ENCODE peak calls at places on chromosomes 13 and 19, in eight cellular contexts. B is lower leg skin, C is IMR-90, H is K562, Z is A549, T is breast epithelium, W is Peyer's patch, E is upper lobe of left lung. D is an unnamed sample.

GRCh38 chr13:85363504-85363903 is 435.7 kb downstream of the SLITRK6 start:
- DNase-seq in B (no peak), C (no peak), H (no peak), Z (no peak), T (no peak), W (no peak), E (no peak), D (no peak)

GRCh38 chr13:32153056-32153455 is 121.5 kb downstream of the FRY start:
- DNase-seq in B (no peak), C (peak; percentile 88), H (no peak), Z (peak; percentile 20), T (no peak), W (no peak), E (no peak), D (no peak)

GRCh38 chr19:27974082-27974513 is 1238.9 kb downstream of the UQCRFS1 start:
- DNase-seq in B (no peak), C (no peak), H (peak; percentile 11), Z (peak; percentile 44), T (no peak), W (no peak), E (no peak), D (no peak)

GRCh38 chr13:32624441-32624840 is 38.2 kb downstream of the PDS5B start:
- DNase-seq in B (no peak), C (peak; percentile 12), H (no peak), Z (no peak), T (no peak), W (no peak), E (no peak), D (no peak)

GRCh38 chr13:61024046-61024445 is 391.6 kb downstream of the PCDH20 start:
- DNase-seq in B (no peak), C (no peak), H (no peak), Z (no peak), T (no peak), W (no peak), E (no peak), D (no peak)

GRCh38 chr13:54241719-54242118 is 1213.1 kb downstream of the OLFM4 start:
- DNase-seq in B (no peak), C (no peak), H (no peak), Z (no peak), T (no peak), W (no peak), E (no peak), D (no peak)

GRCh38 chr19:55086730-55087541 is 11.3 kb downstream of the EPS8L1 start:
- DNase-seq in B (peak; percentile 89), C (peak; percentile 91), H (no peak), Z (no peak), T (peak; percentile 85), W (peak; percentile 71), E (peak; percentile 91), D (peak; percentile 99)

GRCh38 chr13:52827839-52828238 is 20.6 kb downstream of the PCDH8 start:
- DNase-seq in B (no peak), C (no peak), H (no peak), Z (no peak), T (no peak), W (no peak), E (peak; percentile 33), D (no peak)

GRCh38 chr13:36418022-36418805 is 14.1 kb upstream of the CCNA1 start:
- DNase-seq in B (no peak), C (peak; percentile 58), H (no peak), Z (no peak), T (no peak), W (no peak), E (no peak), D (no peak)

GRCh38 chr13:30832845-30833332 is 73.2 kb upstream of the MEDAG start:
- DNase-seq in B (peak; percentile 41), C (no peak), H (peak; percentile 19), Z (peak; percentile 42), T (peak; percentile 94), W (no peak), E (peak; percentile 79), D (peak; percentile 71)

GRCh38 chr19:48244289-48244688 is 11.4 kb downstream of the CARD8 start:
- DNase-seq in B (no peak), C (no peak), H (no peak), Z (no peak), T (no peak), W (peak; percentile 46), E (no peak), D (no peak)

GRCh38 chr19:14369399-14370168 is 11.7 kb upstream of the ADGRE5 start:
- DNase-seq in B (no peak), C (peak; percentile 64), H (peak; percentile 30), Z (no peak), T (no peak), W (peak; percentile 64), E (no peak), D (no peak)

DNA sequence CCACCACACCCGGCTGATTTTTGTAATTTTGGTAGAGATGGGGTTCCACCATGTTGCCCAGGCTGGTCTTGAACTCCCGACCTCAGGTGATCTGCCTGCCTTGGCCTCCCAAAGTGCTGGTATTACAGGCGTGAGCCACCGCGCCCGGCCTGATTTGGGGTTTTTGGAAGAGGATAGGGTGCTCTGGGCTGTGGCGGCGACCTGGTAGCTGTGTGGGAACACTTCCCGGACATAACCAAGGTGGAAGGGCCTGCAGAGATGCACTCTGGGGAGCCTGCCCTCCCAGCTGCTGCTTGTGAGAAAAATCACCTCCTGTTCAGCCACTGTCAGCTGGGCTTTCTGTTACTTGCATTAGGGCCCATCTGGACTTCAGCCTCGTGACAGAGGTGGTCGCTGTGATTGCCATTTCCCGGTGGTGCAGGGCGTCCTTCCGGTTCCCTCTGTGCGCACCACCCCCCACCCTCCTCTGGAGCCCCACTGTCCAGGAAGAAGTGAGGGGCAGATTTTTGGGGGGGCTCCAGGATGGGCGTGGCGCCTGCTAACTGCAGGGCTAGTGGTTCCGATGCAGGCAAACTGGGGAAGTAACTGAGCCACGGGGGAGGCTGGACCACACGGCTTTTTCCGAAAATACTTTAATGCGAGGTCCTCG is 7.5 kb downstream of the IL4I1 start:
- DNase-seq in B (no peak), C (no peak), H (no peak), Z (no peak), T (no peak), W (no peak), E (no peak), D (no peak)
- TF ChIP-seq POLR2A in B (no peak), C (no peak), H (no peak), Z (no peak), T (no peak), W (no peak), E (no peak), D (no peak)

GRCh38 chr19:6589711-6590457 is 1.1 kb downstream of the CD70 start:
- DNase-seq in B (no peak), C (no peak), H (no peak), Z (no peak), T (no peak), W (no peak), E (no peak), D (no peak)

GRCh38 chr19:6587998-6588507 is 2.9 kb downstream of the CD70 start:
- DNase-seq in B (no peak), C (no peak), H (no peak), Z (no peak), T (no peak), W (no peak), E (no peak), D (no peak)

GRCh38 chr19:6593651-6594416 is 2.9 kb upstream of the CD70 start:
- DNase-seq in B (no peak), C (no peak), H (no peak), Z (no peak), T (no peak), W (no peak), E (no peak), D (no peak)

GRCh38 chr19:6588508-6589345 is 2.2 kb downstream of the CD70 start:
- DNase-seq in B (no peak), C (no peak), H (no peak), Z (no peak), T (no peak), W (peak; percentile 44), E (no peak), D (no peak)

DNA sequence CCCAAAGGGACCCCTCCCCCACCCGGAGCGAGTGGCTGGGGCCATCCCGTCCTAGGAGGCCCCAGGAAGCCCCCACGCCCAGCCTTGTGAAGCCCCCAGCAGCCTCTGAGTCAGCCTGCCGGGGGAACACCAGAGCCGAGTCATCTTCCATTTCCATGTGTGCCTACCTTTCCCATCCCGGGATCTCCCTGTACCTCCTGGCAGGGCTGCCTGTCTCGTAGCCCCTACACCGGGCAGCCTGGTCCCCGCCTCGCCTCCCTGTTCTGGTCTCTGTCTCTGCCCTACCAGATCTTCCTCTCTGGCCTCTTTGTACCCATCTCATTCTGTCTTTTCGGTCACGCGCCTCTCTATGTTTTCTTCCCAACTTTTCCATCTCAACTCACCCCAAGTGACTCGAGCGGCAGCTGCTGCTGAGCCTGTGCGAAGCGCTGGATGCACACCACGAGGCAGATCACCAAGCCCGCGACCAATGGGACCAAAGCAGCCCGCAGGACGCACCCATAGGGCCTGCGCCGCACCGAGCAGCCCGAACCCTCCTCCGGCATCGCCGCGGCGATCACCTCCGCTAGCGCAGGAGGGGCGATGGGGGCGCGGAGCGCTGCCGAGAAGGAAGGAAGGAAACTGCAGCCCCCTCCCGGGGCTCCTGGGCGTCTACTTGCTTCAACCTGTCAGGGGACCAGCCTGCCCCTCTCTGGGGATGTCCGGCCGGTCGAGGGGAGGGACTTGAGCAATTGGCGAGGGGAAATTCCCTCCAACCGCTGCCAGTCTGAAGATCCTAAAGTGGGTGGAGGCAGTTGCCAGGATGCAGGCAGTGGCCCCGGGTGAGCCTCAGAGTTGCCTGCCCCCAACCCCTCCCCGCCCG is at the start of gene CD70:
- DNase-seq in B (peak; percentile 29), C (no peak), H (no peak), Z (peak; percentile 55), T (no peak), W (peak; percentile 50), E (peak; percentile 83), D (peak; percentile 65)
- TF ChIP-seq POLR2A in B (no peak), C (no peak), H (no peak), Z (no peak), T (no peak), W (no peak), E (no peak), D (peak; percentile 32)

DNA sequence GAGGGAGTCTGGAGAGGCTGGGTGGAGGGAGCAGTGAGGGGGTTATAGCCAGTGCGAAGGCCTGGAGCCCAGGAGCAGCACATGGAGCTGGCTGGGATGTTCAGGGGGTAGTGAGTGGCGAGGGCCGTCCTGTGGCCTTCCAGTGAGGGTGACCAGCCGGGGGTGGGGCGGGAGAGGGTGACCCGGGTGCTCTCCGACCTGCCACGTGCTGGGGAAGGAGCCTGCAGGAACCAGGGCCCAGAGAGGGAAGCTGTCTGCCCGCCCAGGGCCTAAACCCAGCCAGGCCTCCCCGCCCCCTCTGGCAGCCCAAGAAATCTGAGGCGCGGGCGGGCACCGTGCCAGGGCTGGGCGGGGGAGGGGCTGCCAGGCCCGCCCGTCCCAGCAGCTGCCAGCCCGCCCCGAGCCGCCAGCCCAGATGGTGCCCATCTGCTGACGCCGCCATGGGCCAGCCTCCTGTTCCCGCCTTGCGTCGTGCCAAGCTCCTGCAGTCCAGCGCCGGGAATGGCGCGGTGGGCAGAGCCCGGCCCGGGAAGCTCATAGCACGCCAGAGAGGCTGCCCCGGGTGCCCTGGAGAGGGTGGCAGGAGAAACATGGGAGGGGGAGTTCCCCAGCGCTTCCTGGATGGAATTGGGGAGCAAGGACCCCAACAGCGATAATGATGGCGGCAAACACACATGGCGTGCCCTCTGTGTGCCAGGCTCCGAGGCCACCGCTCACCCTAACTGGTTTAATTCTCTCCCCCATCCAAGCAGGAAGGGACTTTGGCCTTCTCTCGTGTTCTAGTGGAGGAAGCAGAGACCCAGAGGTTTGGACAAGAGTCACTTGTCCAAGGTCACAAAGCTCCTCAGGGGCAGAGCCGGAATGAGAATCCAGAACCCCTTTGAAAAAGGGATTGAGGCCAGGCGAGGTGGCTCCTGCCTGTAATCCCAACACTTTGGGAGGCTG is 21.5 kb downstream of the NFIC start:
- DNase-seq in B (peak; percentile 70), C (peak; percentile 39), H (no peak), Z (peak; percentile 68), T (peak; percentile 93), W (no peak), E (peak; percentile 96), D (no peak)
- TF ChIP-seq POLR2A in B (no peak), C (no peak), H (no peak), Z (no peak), T (no peak), W (no peak), E (no peak), D (no peak)

GRCh38 chr19:4007021-4007835 is at the start of gene PIAS4:
- DNase-seq in B (peak; percentile 92), C (peak; percentile 90), H (peak; percentile 100), Z (peak; percentile 91), T (peak; percentile 95), W (peak; percentile 97), E (peak; percentile 100), D (peak; percentile 96)
- TF ChIP-seq POLR2A in B (no peak), C (peak; percentile 52), H (peak; percentile 72), Z (peak; percentile 67), T (no peak), W (peak; percentile 64), E (no peak), D (peak; percentile 76)